ENCODE peak calls at places on chromosomes 13 and 19, in ten cellular contexts. W is heart left ventricle; I is CD8-positive, alpha-beta T cell; H is H9; P is testis; U is fibroblast of lung; C is BJ; V is breast epithelium; A is tibial nerve; Y is ovary. X is an unnamed sample. For H3K27me3, the result is how much of the 10 kb centered on the place peaks cover.

GRCh38 chr19:27906081-27906480 is 1306.9 kb downstream of the UQCRFS1 start:
- DNase-seq in U (no peak), C (no peak), A (no peak), W (no peak), H (no peak), P (peak), Y (no peak), I (no peak), V (peak), X (no peak)

GRCh38 chr19:52343548-52343947 is 7.5 kb downstream of the ZNF610 start:
- DNase-seq in W (peak), H (peak), V (no peak), A (no peak), I (peak), U (peak), P (peak), C (no peak), Y (peak), X (no peak)

GRCh38 chr19:14361824-14362223 is 19.4 kb upstream of the ADGRE5 start:
- DNase-seq in P (no peak), W (no peak), U (no peak), H (peak), A (no peak), C (no peak), Y (no peak), V (no peak), I (peak), X (no peak)

GRCh38 chr19:35549174-35549788 is 3.9 kb downstream of the TMEM147 start:
- DNase-seq in H (peak), W (peak), I (peak), U (peak), A (no peak), V (no peak), P (peak), Y (peak), C (no peak), X (no peak)

GRCh38 chr13:34720618-34721017 is 221.5 kb upstream of the NBEA start:
- DNase-seq in I (no peak), C (no peak), H (no peak), P (no peak), U (no peak), Y (no peak), V (no peak), A (no peak), W (no peak), X (no peak)

GRCh38 chr13:98794498-98794897 is 42.0 kb upstream of the SLC15A1 start:
- DNase-seq in I (no peak), H (no peak), U (no peak), A (no peak), P (peak), V (no peak), Y (no peak), W (no peak), C (no peak), X (no peak)

GRCh38 chr19:48069435-48069834 is 25.6 kb upstream of the CABP5 start:
- DNase-seq in I (no peak), A (no peak), W (no peak), Y (no peak), U (no peak), P (no peak), V (no peak), C (no peak), H (no peak), X (no peak)

GRCh38 chr13:76646946-76647345 is 239.3 kb downstream of the KCTD12 start:
- DNase-seq in Y (no peak), W (no peak), C (no peak), P (no peak), I (no peak), A (no peak), U (no peak), H (no peak), V (no peak), X (no peak)

GRCh38 chr13:50026788-50027473 is 11.7 kb downstream of the KCNRG start:
- DNase-seq in H (no peak), W (no peak), V (no peak), U (no peak), I (no peak), P (no peak), A (no peak), Y (no peak), C (no peak), X (no peak)

GRCh38 chr13:60028021-60028420 is 135.7 kb downstream of the DIAPH3 start:
- DNase-seq in C (no peak), W (no peak), A (no peak), V (no peak), I (no peak), H (no peak), U (no peak), P (no peak), Y (no peak), X (no peak)

GRCh38 chr13:63517376-63517775 is 2101.7 kb upstream of the PCDH20 start:
- DNase-seq in V (no peak), H (no peak), P (no peak), C (peak), I (no peak), Y (no peak), U (peak), W (no peak), A (no peak), X (no peak)

GRCh38 chr19:35938282-35939224 is 2.4 kb downstream of the LRFN3 start:
- DNase-seq in H (no peak), V (no peak), Y (no peak), I (no peak), C (no peak), A (no peak), W (no peak), P (no peak), U (no peak), X (no peak)

GRCh38 chr13:38686635-38687245 is at the start of gene FREM2:
- DNase-seq in U (peak), H (peak), P (peak), V (peak), C (no peak), I (no peak), W (no peak), A (no peak), Y (peak), X (peak)

GRCh38 chr13:50079278-50080157 is 64.3 kb downstream of the KCNRG start:
- DNase-seq in Y (no peak), A (no peak), V (no peak), U (peak), W (no peak), H (no peak), I (no peak), C (no peak), P (no peak), X (no peak)

GRCh38 chr13:25678398-25678797 is 306.6 kb downstream of the ATP8A2 start:
- DNase-seq in A (no peak), I (peak), W (peak), Y (no peak), P (peak), V (no peak), C (no peak), U (no peak), H (peak), X (no peak)

GRCh38 chr19:6768236-6768785 is 1.1 kb upstream of the SH2D3A start:
- DNase-seq in W (no peak), I (peak), P (no peak), H (no peak), V (no peak), A (no peak), C (no peak), U (no peak), Y (no peak), X (peak)

GRCh38 chr19:54465367-54466109 is 2.0 kb upstream of the LENG9 start:
- DNase-seq in W (no peak), C (no peak), H (no peak), I (no peak), A (no peak), Y (no peak), V (no peak), P (no peak), U (no peak), X (peak)

GRCh38 chr13:63190742-63191141 is 1775.1 kb upstream of the PCDH20 start:
- DNase-seq in I (no peak), P (no peak), U (no peak), V (no peak), A (no peak), H (no peak), W (no peak), C (peak), Y (no peak), X (no peak)

GRCh38 chr13:112965103-112965502 is 3.9 kb upstream of the MCF2L start:
- DNase-seq in W (peak), I (no peak), C (no peak), P (no peak), V (no peak), Y (no peak), H (no peak), A (no peak), U (no peak), X (peak)

DNA sequence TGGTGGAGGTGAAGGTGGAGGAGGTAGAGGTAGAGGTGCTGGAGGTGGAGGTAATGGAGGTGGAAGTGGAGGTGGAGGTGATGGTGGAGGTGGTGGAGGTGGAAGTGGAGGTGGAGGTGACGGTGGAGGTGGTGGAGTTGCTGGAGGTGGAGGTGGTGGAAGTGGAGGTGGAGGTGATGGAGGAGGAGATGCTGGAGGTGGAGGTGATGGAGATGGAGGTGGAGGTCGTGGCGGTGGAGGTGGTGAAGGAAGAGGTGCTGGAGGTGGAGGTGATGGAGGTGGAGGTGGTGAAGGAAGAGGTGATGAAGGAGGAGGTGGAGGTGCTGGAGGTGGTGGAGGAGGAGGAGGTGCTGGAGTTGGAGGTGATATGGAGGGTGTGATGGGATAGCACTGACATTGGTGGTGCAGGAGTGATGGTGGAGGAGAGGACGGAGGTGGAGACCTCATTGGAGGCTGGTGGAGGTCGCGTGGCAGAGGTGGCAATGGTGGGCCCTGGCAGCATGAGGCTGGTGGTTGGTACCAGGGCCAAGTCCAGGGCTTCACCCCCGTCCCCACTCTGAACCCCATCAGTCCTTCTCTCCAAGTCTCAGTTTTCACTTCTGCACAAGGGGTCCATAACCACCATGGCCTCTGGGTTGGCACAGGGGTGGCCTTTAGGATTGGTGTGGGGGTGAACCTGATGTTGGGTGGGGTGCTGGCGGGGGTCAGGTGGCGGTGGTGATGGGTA is 15.8 kb downstream of the ONECUT3 start:
- DNase-seq in P (no peak), C (no peak), W (no peak), I (no peak), V (no peak), H (no peak), A (no peak), U (no peak), Y (no peak), X (no peak)
- H3K27me3 ChIP-seq in P (under half), C (under half), W (half or more), I (under half), V (under half), H (under half), A (under half), U (under half), Y (under half), X (half or more)

GRCh38 chr13:46595136-46595917 is 42.4 kb downstream of the LRCH1 start:
- DNase-seq in W (no peak), V (peak), A (no peak), I (no peak), H (no peak), C (peak), Y (no peak), P (no peak), U (no peak), X (no peak)
- H3K27me3 ChIP-seq in W (under half), V (under half), A (under half), I (under half), H (under half), C (under half), Y (under half), P (under half), U (under half), X (under half)

GRCh38 chr13:27578121-27579030 is 42.0 kb downstream of the LNX2 start:
- DNase-seq in I (no peak), Y (no peak), H (no peak), U (no peak), C (no peak), A (no peak), W (no peak), V (no peak), P (no peak), X (no peak)
- H3K27me3 ChIP-seq in I (under half), Y (under half), H (under half), U (under half), C (under half), A (under half), W (under half), V (under half), P (under half), X (under half)

GRCh38 chr19:10419200-10419645 is 1.1 kb upstream of the PDE4A start:
- DNase-seq in V (no peak), U (no peak), P (no peak), W (no peak), Y (no peak), I (peak), A (no peak), C (no peak), H (no peak), X (no peak)
- H3K27me3 ChIP-seq in V (under half), U (under half), P (under half), W (under half), Y (under half), I (under half), A (under half), C (under half), H (under half), X (half or more)